ENCODE peak calls at places on chromosome 10, in ten cellular contexts. M is nephron progenitor cell; W is colonic mucosa; H is CD4-positive, alpha-beta T cell; F is astrocyte of the spinal cord; Y is Calu3; E is right atrium auricular region; Z is left ventricle myocardium inferior; B is foreskin fibroblast; K is Panc1. J is an unnamed sample.

GRCh38 chr10:110392121-110392859 is 87.6 kb upstream of the SMNDC1 start:
- DNase-seq in W (no peak), Y (no peak), E (no peak), H (no peak), M (no peak), Z (no peak), K (no peak), F (no peak), B (no peak), J (no peak)

GRCh38 chr10:97743169-97743945 is 6.4 kb downstream of the ZFYVE27 start:
- DNase-seq in W (no peak), K (no peak), Z (no peak), E (no peak), M (no peak), F (no peak), B (no peak), Y (no peak), H (no peak), J (no peak)

GRCh38 chr10:128624656-128625530 is 498.7 kb upstream of the MKI67 start:
- DNase-seq in B (no peak), H (no peak), Z (no peak), E (peak), M (no peak), W (no peak), K (no peak), Y (no peak), F (no peak), J (no peak)

GRCh38 chr10:4088354-4089066 is 303.5 kb upstream of the KLF6 start:
- DNase-seq in B (no peak), Y (no peak), K (no peak), M (no peak), W (no peak), Z (no peak), H (no peak), F (no peak), E (no peak), J (no peak)

GRCh38 chr10:102185272-102185671 is 33.1 kb downstream of the NOLC1 start:
- DNase-seq in W (no peak), H (no peak), Z (no peak), M (no peak), Y (no peak), B (no peak), E (no peak), F (no peak), K (no peak), J (no peak)

GRCh38 chr10:62626817-62627216 is 177.7 kb upstream of the ADO start:
- DNase-seq in K (no peak), H (no peak), Y (no peak), B (peak), Z (no peak), M (no peak), W (no peak), E (no peak), F (peak), J (no peak)

GRCh38 chr10:80274396-80275134 is 14.9 kb downstream of the MAT1A start:
- DNase-seq in M (no peak), Y (no peak), Z (no peak), H (no peak), B (no peak), W (peak), E (peak), F (no peak), K (no peak), J (peak)

GRCh38 chr10:126397640-126398382 is 9.5 kb upstream of the ADAM12 start:
- DNase-seq in B (peak), Y (no peak), H (no peak), W (no peak), F (peak), E (no peak), K (peak), M (peak), Z (no peak), J (peak)

GRCh38 chr10:17075510-17075909 is 54.1 kb downstream of the CUBN start:
- DNase-seq in Y (peak), B (peak), H (no peak), M (no peak), Z (no peak), E (no peak), F (peak), K (peak), W (no peak), J (no peak)

GRCh38 chr10:63886281-63887025 is 365.3 kb downstream of the REEP3 start:
- DNase-seq in M (no peak), K (no peak), Y (no peak), Z (no peak), W (no peak), F (no peak), E (no peak), H (no peak), B (no peak), J (no peak)

GRCh38 chr10:101207026-101207425 is 22.2 kb downstream of the LBX1 start:
- DNase-seq in H (no peak), M (no peak), Z (no peak), K (no peak), F (no peak), W (no peak), E (no peak), B (no peak), Y (no peak), J (peak)

GRCh38 chr10:74766501-74766900 is 59.9 kb upstream of the KAT6B start:
- DNase-seq in Z (no peak), B (no peak), E (no peak), Y (peak), F (no peak), M (no peak), H (no peak), K (no peak), W (no peak), J (no peak)

GRCh38 chr10:58565256-58565655 is 52.6 kb downstream of the BICC1 start:
- DNase-seq in E (no peak), F (no peak), M (no peak), K (no peak), W (no peak), B (no peak), H (no peak), Z (no peak), Y (no peak), J (no peak)

GRCh38 chr10:110758128-110758527 is 113.6 kb upstream of the PDCD4 start:
- DNase-seq in Z (no peak), F (no peak), K (no peak), W (peak), E (no peak), M (no peak), B (no peak), Y (no peak), H (no peak), J (no peak)

GRCh38 chr10:119302591-119303253 is 95.4 kb downstream of the GRK5 start:
- DNase-seq in E (no peak), Y (no peak), K (no peak), F (no peak), Z (no peak), W (no peak), H (no peak), M (no peak), B (no peak), J (no peak)

GRCh38 chr10:36248314-36248981 is 606.4 kb upstream of the FZD8 start:
- DNase-seq in E (no peak), W (no peak), H (no peak), K (no peak), F (no peak), Y (no peak), M (no peak), B (no peak), Z (no peak), J (no peak)

GRCh38 chr10:77911535-77912123 is 14.9 kb downstream of the DLG5 start:
- DNase-seq in H (no peak), B (peak), M (no peak), Y (peak), E (no peak), Z (no peak), W (no peak), K (no peak), F (no peak), J (no peak)

GRCh38 chr10:111298031-111298430 is 221.2 kb downstream of the ADRA2A start:
- DNase-seq in M (no peak), W (no peak), H (no peak), B (no peak), Z (no peak), F (no peak), E (no peak), Y (no peak), K (no peak), J (no peak)

GRCh38 chr10:6056411-6057135 is 5.6 kb downstream of the IL2RA start:
- DNase-seq in H (no peak), Z (no peak), Y (no peak), B (no peak), M (no peak), K (no peak), E (no peak), W (no peak), F (no peak), J (peak)
- TF ChIP-seq CTCF in H (no peak), Z (no peak), Y (no peak), B (no peak), M (no peak), K (no peak), E (no peak), W (no peak), F (no peak), J (no peak)

GRCh38 chr10:50614444-50615137 is 9.2 kb downstream of the SGMS1 start:
- DNase-seq in M (peak), Y (peak), K (no peak), W (no peak), E (no peak), H (no peak), Z (no peak), F (no peak), B (no peak), J (peak)
- TF ChIP-seq CTCF in M (peak), Y (no peak), K (peak), W (peak), E (no peak), H (no peak), Z (peak), F (peak), B (no peak), J (peak)

GRCh38 chr10:71209324-71210030 is 2.9 kb upstream of the UNC5B start:
- DNase-seq in W (no peak), E (no peak), M (no peak), F (no peak), B (no peak), H (no peak), Z (no peak), Y (no peak), K (no peak), J (peak)
- TF ChIP-seq CTCF in W (no peak), E (no peak), M (peak), F (no peak), B (no peak), H (no peak), Z (no peak), Y (peak), K (peak), J (no peak)

DNA sequence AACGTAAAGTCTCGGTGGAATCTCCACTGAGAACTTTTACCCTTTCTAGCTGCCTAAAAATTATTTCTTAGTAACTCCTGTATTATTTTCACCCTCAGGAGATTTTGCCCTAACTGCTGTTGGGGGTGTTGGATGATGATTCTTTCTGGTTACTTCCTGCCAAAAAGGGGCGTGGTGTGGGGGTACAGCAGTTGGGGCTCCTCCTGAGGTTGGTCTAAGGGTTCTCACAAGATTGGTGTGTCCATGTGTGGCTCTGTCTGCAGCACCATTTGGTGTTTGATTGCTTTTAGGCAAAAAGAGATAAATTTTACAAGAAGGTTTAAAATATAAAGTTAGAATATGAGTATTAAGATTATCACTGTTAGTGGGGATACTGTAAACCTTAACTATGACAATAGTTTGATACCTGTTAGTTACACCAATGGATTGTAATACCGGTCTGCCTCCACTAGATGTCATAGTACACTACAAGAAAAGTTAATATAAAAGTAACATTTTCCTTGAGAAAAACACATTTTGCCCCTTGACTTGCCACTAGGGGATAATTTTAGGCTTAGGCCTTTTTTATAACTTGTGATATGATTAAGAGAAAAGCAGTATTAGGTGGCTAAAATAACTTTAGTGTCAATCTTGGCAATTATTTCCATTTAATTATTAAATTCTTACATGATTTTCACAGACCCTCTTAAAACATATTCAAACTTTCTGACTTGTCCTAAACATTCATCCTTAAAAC is 928.7 kb downstream of the IPMK start:
- DNase-seq in M (peak), Y (peak), H (no peak), F (peak), E (no peak), Z (no peak), K (peak), B (peak), W (no peak), J (no peak)
- TF ChIP-seq CTCF in M (peak), Y (peak), H (peak), F (peak), E (peak), Z (peak), K (peak), B (peak), W (peak), J (peak)

DNA sequence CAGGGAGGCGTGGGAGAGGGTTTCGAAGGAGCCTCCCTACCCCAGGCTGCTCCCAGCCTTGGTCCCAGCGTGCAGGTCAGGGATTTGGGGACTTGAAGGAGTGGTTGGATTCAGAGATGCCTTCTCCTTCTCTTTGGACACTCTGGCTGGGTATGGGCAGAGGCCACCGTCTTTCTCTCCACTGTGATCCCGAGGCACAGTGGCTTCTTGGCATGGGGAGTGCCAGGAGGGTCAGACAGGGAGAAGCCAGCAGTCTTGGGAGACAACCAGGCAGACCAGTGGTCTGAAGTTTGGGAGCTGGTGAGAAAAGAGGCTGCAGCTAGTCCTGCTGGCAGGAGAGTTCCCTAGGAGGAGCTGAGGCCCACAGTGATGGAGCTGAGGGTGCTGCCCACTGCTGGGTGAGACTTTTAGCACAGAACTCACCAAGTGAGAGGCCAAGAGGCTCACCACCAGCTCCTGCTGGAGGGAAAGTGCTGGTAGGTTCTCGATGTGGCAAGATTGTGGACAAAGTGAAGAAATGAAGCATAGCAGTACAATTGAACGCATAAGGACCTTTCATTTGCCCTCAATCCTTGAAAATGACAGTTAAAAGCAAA is 35.2 kb upstream of the WDFY4 start:
- DNase-seq in M (no peak), Y (no peak), H (no peak), F (no peak), E (peak), Z (no peak), W (no peak), K (no peak), B (peak), J (no peak)
- TF ChIP-seq CTCF in M (no peak), Y (no peak), H (no peak), F (peak), E (no peak), Z (no peak), W (no peak), K (no peak), B (peak), J (peak)

GRCh38 chr10:133100186-133100585 is 12.5 kb downstream of the ADGRA1 start:
- DNase-seq in W (no peak), K (no peak), F (no peak), E (no peak), M (no peak), Y (no peak), H (no peak), B (no peak), Z (no peak), J (no peak)

GRCh38 chr10:133097961-133098360 is 10.2 kb downstream of the ADGRA1 start:
- DNase-seq in K (no peak), M (no peak), E (no peak), F (no peak), B (no peak), W (no peak), H (no peak), Y (no peak), Z (no peak), J (no peak)

GRCh38 chr10:133097418-133097817 is 9.7 kb downstream of the ADGRA1 start:
- DNase-seq in H (no peak), F (no peak), B (no peak), M (no peak), K (no peak), Z (no peak), E (no peak), Y (no peak), W (no peak), J (no peak)

GRCh38 chr10:133099571-133099970 is 11.8 kb downstream of the ADGRA1 start:
- DNase-seq in W (no peak), Z (no peak), E (no peak), M (no peak), H (no peak), B (no peak), F (no peak), K (no peak), Y (no peak), J (no peak)

GRCh38 chr10:133098426-133099124 is 10.9 kb downstream of the ADGRA1 start:
- DNase-seq in W (no peak), E (no peak), Y (no peak), B (no peak), F (no peak), Z (no peak), M (no peak), K (no peak), H (no peak), J (peak)
- TF ChIP-seq CTCF in W (no peak), E (no peak), Y (no peak), B (no peak), F (no peak), Z (no peak), M (no peak), K (no peak), H (no peak), J (peak)

DNA sequence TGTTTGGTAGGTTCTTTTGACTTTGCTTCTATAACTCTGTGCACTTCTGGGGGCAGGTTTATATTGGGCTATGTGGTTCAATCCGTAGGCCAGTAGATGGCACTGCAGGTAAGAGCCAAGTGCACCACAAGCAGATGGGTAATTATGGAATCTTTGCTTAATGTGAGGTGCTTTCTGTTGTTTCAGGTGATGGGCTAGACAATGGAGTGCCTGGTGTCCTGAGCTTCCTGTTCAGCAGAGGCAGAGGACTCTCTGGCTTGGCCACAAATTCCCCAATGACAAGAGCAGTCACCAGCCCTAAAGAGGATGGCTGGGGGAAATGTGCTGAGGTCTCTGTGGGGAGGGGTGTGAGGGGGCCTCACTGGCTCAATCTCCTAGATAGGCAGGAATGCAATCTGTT is 455.0 kb downstream of the CCSER2 start:
- DNase-seq in H (no peak), K (peak), E (no peak), Z (no peak), W (no peak), B (no peak), F (peak), Y (peak), M (peak), J (peak)
- TF ChIP-seq CTCF in H (no peak), K (peak), E (no peak), Z (peak), W (peak), B (peak), F (peak), Y (peak), M (peak), J (peak)

GRCh38 chr10:1138529-1138928 is 82.3 kb downstream of the WDR37 start:
- DNase-seq in H (no peak), Z (no peak), Y (no peak), E (no peak), B (no peak), K (no peak), F (no peak), M (no peak), W (no peak), J (no peak)

GRCh38 chr10:1141261-1141660 is 85.1 kb downstream of the WDR37 start:
- DNase-seq in M (no peak), Z (no peak), E (no peak), K (no peak), H (no peak), B (no peak), W (no peak), Y (no peak), F (no peak), J (peak)

GRCh38 chr10:1141701-1142100 is 85.5 kb downstream of the WDR37 start:
- DNase-seq in M (no peak), K (no peak), Z (no peak), Y (no peak), H (no peak), W (peak), F (no peak), B (no peak), E (no peak), J (peak)

GRCh38 chr10:1137499-1138163 is 81.4 kb downstream of the WDR37 start:
- DNase-seq in F (no peak), W (peak), K (no peak), H (no peak), Z (no peak), E (peak), B (no peak), Y (no peak), M (no peak), J (no peak)

GRCh38 chr10:1142596-1142995 is 86.4 kb downstream of the WDR37 start:
- DNase-seq in Y (no peak), M (no peak), F (no peak), E (no peak), B (no peak), H (no peak), Z (no peak), W (peak), K (no peak), J (no peak)
- TF ChIP-seq CTCF in Y (no peak), M (no peak), F (peak), E (no peak), B (no peak), H (no peak), Z (no peak), W (no peak), K (no peak), J (peak)

DNA sequence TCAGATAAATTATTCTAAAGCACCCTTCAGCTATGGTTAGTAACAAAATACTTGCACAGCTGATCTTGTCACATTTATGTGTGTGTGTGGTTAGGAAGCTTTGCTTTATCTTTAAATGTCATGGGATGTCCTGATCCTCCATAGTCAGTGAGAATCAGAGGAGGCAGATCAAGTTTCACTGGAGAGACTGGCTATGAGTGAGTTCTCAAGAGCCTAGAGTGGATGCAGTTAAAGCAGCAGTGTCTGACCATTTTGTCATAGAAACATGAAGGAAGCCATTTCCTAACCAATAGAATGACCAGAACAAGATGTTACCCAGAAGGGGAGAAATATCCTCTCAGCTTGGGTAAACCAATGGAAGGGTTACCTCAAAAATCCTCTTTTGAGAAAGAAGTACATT is 207.2 kb upstream of the DKK1 start:
- DNase-seq in Z (no peak), H (no peak), E (no peak), K (no peak), Y (no peak), W (no peak), B (peak), F (no peak), M (no peak), J (no peak)
- TF ChIP-seq CTCF in Z (no peak), H (no peak), E (no peak), K (no peak), Y (no peak), W (no peak), B (no peak), F (no peak), M (no peak), J (no peak)

J was measured in endodermal cell.